ENCODE peak calls at places on chromosomes 16 and 17, in seven cellular contexts. G is hepatic stellate cell, V is A673, C is AG04450, S is neural crest cell, X is retina, O is NCI-H2029 treated with DMSO at 0.1 percent for 48 hours. A is an unnamed sample.

GRCh38 chr16:21584817-21585216 is 14.6 kb upstream of the METTL9 start:
- DNase-seq in C (no peak), S (no peak), O (no peak), X (no peak), V (no peak), G (no peak), A (no peak)

GRCh38 chr16:48537275-48537674 is 72.7 kb downstream of the N4BP1 start:
- DNase-seq in S (no peak), V (no peak), C (no peak), G (no peak), X (no peak), O (no peak), A (peak; percentile 50)

GRCh38 chr16:7579454-7579853 is 246.8 kb downstream of the RBFOX1 start:
- DNase-seq in G (no peak), S (no peak), O (no peak), V (no peak), X (no peak), C (no peak), A (no peak)

GRCh38 chr17:68378202-68379149 is 78.8 kb downstream of the WIPI1 start:
- DNase-seq in V (peak; percentile 28), O (peak; percentile 24), S (peak; percentile 5), G (peak; percentile 72), X (peak; percentile 61), C (peak; percentile 78), A (no peak)

GRCh38 chr17:80649672-80650338 is 105.2 kb downstream of the RPTOR start:
- DNase-seq in V (peak; percentile 85), X (peak; percentile 60), S (peak; percentile 60), O (no peak), C (peak; percentile 45), G (peak; percentile 87), A (peak; percentile 71)

GRCh38 chr17:27846042-27846655 is 45.8 kb upstream of the NOS2 start:
- DNase-seq in G (no peak), V (no peak), S (no peak), X (no peak), C (no peak), O (no peak), A (no peak)

GRCh38 chr17:57541472-57542394 is 203.4 kb downstream of the CCDC182 start:
- DNase-seq in C (no peak), G (peak; percentile 93), X (peak; percentile 64), O (no peak), V (peak; percentile 84), S (no peak), A (peak; percentile 9)

GRCh38 chr17:17494499-17495447 is 1.4 kb downstream of the RASD1 start:
- DNase-seq in O (no peak), C (no peak), G (peak; percentile 43), S (peak; percentile 56), X (peak; percentile 91), V (peak; percentile 38), A (no peak)

GRCh38 chr16:89290887-89291286 is 73.4 kb downstream of the ZNF778 start:
- DNase-seq in V (no peak), C (no peak), G (no peak), S (no peak), X (no peak), O (no peak), A (no peak)

GRCh38 chr16:87325480-87325879 is 8.3 kb upstream of the C16orf95 start:
- DNase-seq in G (no peak), S (no peak), V (no peak), X (no peak), C (no peak), O (no peak), A (peak; percentile 34)

GRCh38 chr16:54932737-54933254 is 2.1 kb downstream of the IRX5 start:
- DNase-seq in C (no peak), V (no peak), O (no peak), X (peak; percentile 67), G (no peak), S (peak; percentile 28), A (no peak)

GRCh38 chr17:70603226-70603625 is 433.9 kb downstream of the KCNJ2 start:
- DNase-seq in X (no peak), C (no peak), O (no peak), V (no peak), S (no peak), G (no peak), A (no peak)

GRCh38 chr17:55811536-55811935 is 60.7 kb downstream of the PCTP start:
- DNase-seq in V (no peak), X (no peak), S (no peak), C (no peak), O (no peak), G (no peak), A (no peak)

GRCh38 chr16:46782320-46782719 is 34.2 kb upstream of the MYLK3 start:
- DNase-seq in V (no peak), C (no peak), X (no peak), O (no peak), G (no peak), S (no peak), A (no peak)

GRCh38 chr17:50977487-50978159 is 111.5 kb upstream of the TOB1 start:
- DNase-seq in S (no peak), X (no peak), V (no peak), C (no peak), O (no peak), G (no peak), A (no peak)

GRCh38 chr16:84529607-84530006 is 25.1 kb upstream of the MEAK7 start:
- DNase-seq in V (no peak), O (no peak), C (no peak), G (no peak), S (no peak), X (no peak), A (no peak)

GRCh38 chr16:25089346-25089745 is 22.2 kb upstream of the LCMT1 start:
- DNase-seq in C (no peak), G (no peak), V (no peak), S (no peak), X (no peak), O (no peak), A (no peak)

GRCh38 chr16:75108792-75109731 is 7.5 kb downstream of the LDHD start:
- DNase-seq in X (no peak), O (peak; percentile 30), G (peak; percentile 87), V (peak; percentile 77), C (peak; percentile 79), S (no peak), A (peak; percentile 97)

GRCh38 chr16:71542377-71542776 is 16.2 kb downstream of the CHST4 start:
- DNase-seq in C (no peak), V (peak; percentile 72), S (peak; percentile 40), G (no peak), X (peak; percentile 27), O (no peak), A (peak; percentile 77)

GRCh38 chr17:1995321-1996242 is 29.6 kb downstream of the RTN4RL1 start:
- DNase-seq in V (no peak), O (no peak), S (no peak), G (no peak), X (no peak), C (no peak), A (no peak)

GRCh38 chr17:67970783-67971182 is 25.5 kb downstream of the C17orf58 start:
- DNase-seq in X (no peak), O (no peak), V (no peak), S (no peak), G (no peak), C (no peak), A (no peak)

GRCh38 chr17:18278867-18279266 is 18.4 kb downstream of the MIEF2 start:
- DNase-seq in V (no peak), C (peak; percentile 42), G (no peak), X (no peak), S (no peak), O (no peak), A (no peak)

GRCh38 chr17:9522074-9522473 is 53.5 kb downstream of the STX8 start:
- DNase-seq in X (peak; percentile 20), C (peak; percentile 18), O (no peak), V (peak; percentile 71), S (peak; percentile 10), G (peak; percentile 40), A (peak; percentile 42)

GRCh38 chr17:13030459-13031305 is 12.9 kb upstream of the ELAC2 start:
- DNase-seq in V (peak; percentile 72), S (peak; percentile 69), C (peak; percentile 13), O (peak; percentile 25), X (peak; percentile 72), G (peak; percentile 49), A (peak; percentile 66)

GRCh38 chr16:57601801-57602478 is 26.5 kb upstream of the ADGRG1 start:
- DNase-seq in V (no peak), C (no peak), S (no peak), X (no peak), G (no peak), O (peak; percentile 18), A (peak; percentile 60)

A was measured in NB4.